ENCODE peak calls at places on chromosome 19, in ten cellular contexts. K is uterus; H is CD4-positive, CD25-positive, alpha-beta regulatory T cell; B is heart right ventricle; R is effector memory CD4-positive, alpha-beta T cell; X is heart left ventricle; N is RWPE2; U is transverse colon; O is GM23248; D is CD8-positive, alpha-beta memory T cell. Y is an unnamed sample. For H3K9me3 and H3K4me1, the result is how much of the 10 kb centered on the place peaks cover.

GRCh38 chr19:42201489-42202289 is 15.8 kb downstream of the DEDD2 start:
- DNase-seq in X (peak), H (peak), N (no peak), B (no peak), U (peak), O (no peak), D (peak), R (peak), K (no peak), Y (no peak)

GRCh38 chr19:17703823-17704463 is 15.3 kb upstream of the MAP1S start:
- DNase-seq in B (peak), D (peak), K (no peak), H (peak), O (peak), R (peak), U (peak), N (no peak), X (peak), Y (peak)

GRCh38 chr19:28184997-28185396 is 1028.0 kb downstream of the UQCRFS1 start:
- DNase-seq in H (no peak), O (peak), N (no peak), R (no peak), K (no peak), X (no peak), U (no peak), D (no peak), B (no peak), Y (no peak)

GRCh38 chr19:16381756-16382401 is 57.3 kb downstream of the KLF2 start:
- DNase-seq in D (peak), R (no peak), B (peak), U (peak), X (peak), K (peak), N (no peak), O (peak), H (no peak), Y (peak)

GRCh38 chr19:45045671-45046353 is 7.0 kb downstream of the CLASRP start:
- DNase-seq in H (no peak), N (no peak), X (no peak), U (no peak), R (no peak), O (no peak), D (no peak), K (no peak), B (no peak), Y (no peak)

GRCh38 chr19:9917322-9917721 is 19.0 kb downstream of the OLFM2 start:
- DNase-seq in U (no peak), B (no peak), X (no peak), H (no peak), O (peak), R (no peak), K (peak), N (no peak), D (no peak), Y (no peak)

GRCh38 chr19:42589792-42590191 is 4.9 kb downstream of the CEACAM8 start:
- DNase-seq in D (no peak), H (no peak), R (no peak), U (no peak), K (no peak), X (no peak), O (no peak), B (no peak), N (no peak), Y (no peak)

GRCh38 chr19:12497032-12497431 is 12.4 kb upstream of the ZNF709 start:
- DNase-seq in B (no peak), X (no peak), D (no peak), U (no peak), K (no peak), H (no peak), O (no peak), N (no peak), R (no peak), Y (no peak)

GRCh38 chr19:9901020-9901419 is 35.3 kb downstream of the OLFM2 start:
- DNase-seq in R (no peak), H (no peak), K (no peak), X (no peak), D (no peak), U (no peak), B (no peak), N (no peak), O (no peak), Y (no peak)

DNA sequence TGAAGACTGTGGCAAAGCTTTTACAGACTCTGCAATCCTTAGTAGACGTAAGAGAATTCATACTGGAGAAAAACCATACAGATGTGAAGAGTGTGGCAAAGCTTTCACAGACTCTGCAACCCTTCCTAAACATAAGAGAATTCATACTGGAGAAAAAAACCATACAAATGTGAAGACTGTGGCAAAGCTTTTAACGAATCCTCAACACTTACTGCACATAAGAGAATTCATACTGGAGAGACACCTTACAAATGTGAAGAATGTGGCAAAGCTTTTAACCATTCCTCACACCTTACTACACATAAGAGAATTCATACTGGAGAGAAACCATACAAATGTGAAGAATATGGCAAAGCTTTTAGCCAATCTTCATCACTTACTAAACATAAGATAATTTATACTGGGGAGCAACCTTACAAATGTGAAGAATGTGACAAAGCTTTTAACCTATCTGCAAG is 50.1 kb upstream of the ZNF98 start:
- DNase-seq in N (no peak), B (no peak), U (no peak), H (no peak), X (no peak), D (no peak), O (no peak), R (no peak), K (no peak), Y (no peak)
- H3K9me3 ChIP-seq in N (half or more), B (half or more), U (half or more), H (half or more), X (half or more), D (under half), O (under half), R (under half), K (half or more), Y (half or more)

DNA sequence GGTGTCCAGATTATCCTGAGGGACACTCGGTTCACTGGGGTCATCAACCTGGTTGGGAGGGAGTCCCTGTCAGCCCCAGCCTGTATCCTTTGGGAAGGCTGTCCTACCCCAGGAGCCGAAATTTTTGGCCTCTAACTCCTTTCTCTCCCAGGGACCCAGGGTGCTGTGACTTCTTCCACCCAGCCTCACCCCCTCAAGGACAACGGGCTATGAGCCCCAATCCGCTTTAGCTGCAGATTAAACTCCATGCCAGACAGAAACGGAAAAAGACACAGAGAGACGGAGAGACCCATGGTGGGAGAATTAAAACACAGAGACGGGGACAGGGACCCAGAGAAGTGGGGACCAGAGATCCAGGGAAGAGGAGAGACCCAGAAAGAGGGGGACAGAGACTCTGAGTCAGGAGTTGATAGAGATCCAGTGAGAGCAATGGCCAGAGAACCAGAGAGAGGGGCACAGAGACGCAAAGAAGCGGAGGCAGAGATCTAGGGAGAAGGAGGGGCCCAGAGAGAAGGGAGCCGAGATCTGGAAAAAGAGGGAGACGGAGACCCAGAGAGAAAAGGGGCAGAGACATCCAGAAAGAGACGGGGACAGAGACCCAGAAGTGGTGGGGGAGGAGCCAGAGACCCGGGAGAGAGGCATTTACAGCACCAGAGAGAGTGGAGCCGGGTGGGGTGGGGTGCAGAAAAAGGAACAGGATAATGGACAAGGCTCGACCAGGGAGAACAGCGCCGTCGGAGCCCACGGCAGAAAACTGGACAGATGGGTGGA is 703 bp downstream of the SLC17A7 start:
- DNase-seq in H (no peak), R (no peak), N (no peak), X (no peak), B (no peak), K (no peak), U (no peak), D (no peak), O (no peak), Y (peak)
- H3K4me1 ChIP-seq in H (under half), R (under half), N (under half), X (under half), B (under half), K (under half), U (under half), D (under half), O (under half), Y (under half)

DNA sequence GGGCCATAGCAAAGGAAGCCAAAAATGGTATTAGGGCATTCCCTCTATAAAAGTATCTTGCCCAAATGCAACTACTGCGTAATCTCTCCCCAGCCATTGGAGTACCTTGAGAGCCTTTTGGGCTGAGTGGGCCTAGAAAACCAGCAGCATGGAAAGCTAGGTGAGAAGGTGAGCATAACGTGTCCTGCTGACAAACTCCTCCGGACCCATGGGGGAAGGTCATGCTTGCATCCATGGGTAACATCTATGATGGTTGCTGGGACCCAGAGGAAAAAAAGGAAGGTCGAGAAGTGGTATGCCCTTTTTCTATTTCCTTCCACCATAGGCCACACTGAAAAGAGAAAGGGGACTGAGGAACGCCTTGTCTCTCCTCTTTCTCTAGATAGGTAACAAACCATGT is 57.4 kb downstream of the ZNF728 start:
- DNase-seq in B (no peak), D (no peak), R (no peak), X (no peak), O (peak), K (no peak), H (no peak), N (no peak), U (no peak), Y (no peak)
- H3K9me3 ChIP-seq in B (half or more), D (under half), R (under half), X (half or more), O (under half), K (under half), H (half or more), N (under half), U (under half), Y (under half)

GRCh38 chr19:48756686-48757085 is 1.4 kb downstream of the FGF21 start:
- DNase-seq in O (no peak), X (no peak), B (no peak), K (no peak), D (no peak), U (no peak), R (no peak), H (no peak), N (no peak), Y (no peak)
- H3K4me1 ChIP-seq in O (under half), X (under half), B (under half), K (under half), D (under half), U (under half), R (under half), H (under half), N (under half), Y (under half)

GRCh38 chr19:52957591-52957990 is 5.1 kb downstream of the ZNF816 start:
- DNase-seq in D (no peak), N (no peak), K (no peak), B (no peak), R (no peak), H (no peak), X (no peak), O (no peak), U (no peak), Y (no peak)
- H3K9me3 ChIP-seq in D (half or more), N (under half), K (under half), B (half or more), R (under half), H (half or more), X (under half), O (under half), U (half or more), Y (under half)

DNA sequence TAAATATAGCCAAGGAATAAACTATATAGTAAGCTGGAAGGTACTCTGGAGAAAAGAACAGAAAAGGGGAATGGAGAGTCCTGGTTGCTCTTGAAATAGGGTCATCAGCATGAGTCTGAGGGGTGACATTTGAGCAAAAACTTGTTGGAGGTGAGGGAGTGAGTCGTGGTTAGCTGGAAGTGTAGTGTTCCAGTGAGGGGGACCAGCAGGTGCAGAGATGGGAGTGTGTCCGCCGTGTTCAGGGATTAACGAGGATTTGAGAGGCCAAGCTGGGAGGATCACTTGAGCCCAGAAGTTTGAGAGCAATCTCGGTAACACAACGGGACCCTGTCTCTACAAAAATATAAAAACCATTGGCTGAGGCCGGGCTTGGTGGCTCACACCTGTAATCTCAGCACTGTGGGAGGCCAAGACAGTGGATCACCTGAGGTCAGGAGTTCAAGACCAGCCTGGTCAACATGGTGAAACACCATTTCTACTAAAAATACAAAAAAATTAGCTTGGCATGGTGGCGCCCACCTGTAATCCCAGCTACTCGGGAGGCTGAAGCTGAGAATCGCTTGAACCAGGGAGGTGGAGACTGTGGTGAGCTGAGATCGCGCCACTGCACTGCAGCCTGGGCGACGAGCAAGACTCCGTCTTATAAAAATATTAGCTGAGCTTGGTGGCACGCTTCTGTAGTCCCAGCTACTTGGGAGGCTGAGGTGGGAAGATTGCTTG is 1.1 kb downstream of the SUPT5H start:
- DNase-seq in U (no peak), N (no peak), H (no peak), K (no peak), R (no peak), O (no peak), B (no peak), D (no peak), X (no peak), Y (no peak)
- H3K4me1 ChIP-seq in U (under half), N (under half), H (under half), K (under half), R (under half), O (under half), B (under half), D (half or more), X (under half), Y (under half)

GRCh38 chr19:19866599-19867248 is 1.0 kb downstream of the ZNF253 start:
- DNase-seq in X (no peak), H (no peak), D (peak), B (no peak), N (no peak), O (peak), K (no peak), R (peak), U (peak), Y (no peak)
- H3K9me3 ChIP-seq in X (under half), H (under half), D (under half), B (under half), N (under half), O (under half), K (under half), R (under half), U (under half), Y (under half)

DNA sequence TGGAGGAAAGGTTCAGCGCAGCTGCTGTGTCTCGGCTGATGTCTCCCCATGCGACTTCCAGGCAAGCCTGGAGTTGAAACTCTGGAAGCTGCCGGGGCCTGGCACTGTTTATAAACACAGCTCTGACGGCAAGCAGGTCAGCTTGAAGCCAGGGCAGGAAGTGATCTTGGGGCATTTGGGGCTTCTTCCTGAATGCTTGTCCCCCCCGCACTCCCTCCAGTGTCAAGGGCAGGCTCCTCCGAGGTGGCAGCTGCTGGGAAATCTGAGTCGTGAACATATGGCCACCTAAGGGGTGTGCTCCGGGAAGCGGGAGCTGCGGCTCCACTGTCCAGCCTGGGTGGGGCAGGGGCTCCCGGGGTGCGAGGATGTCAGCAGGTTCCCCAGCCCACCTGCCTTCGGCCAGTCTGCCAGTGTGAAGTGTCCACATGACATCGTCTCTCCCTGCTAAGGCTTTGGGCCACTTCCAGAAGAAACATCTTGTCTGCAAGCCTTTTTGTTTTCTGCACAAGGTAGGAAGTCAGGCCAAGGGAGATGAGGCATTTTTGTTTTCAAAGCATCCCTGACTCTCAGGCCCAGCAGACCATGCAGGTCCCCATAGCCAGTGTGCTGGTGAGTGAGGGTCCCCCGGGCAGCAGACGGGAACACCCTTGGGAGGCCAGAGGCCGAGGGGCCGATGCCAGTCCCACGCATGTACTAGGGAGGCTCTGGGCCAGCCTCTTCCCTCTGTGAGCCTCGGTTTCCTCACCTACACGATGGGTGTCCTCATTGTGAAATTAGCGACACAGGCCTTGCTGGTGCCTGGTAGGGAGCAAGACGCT is 2.7 kb downstream of the PIAS4 start:
- DNase-seq in H (no peak), X (no peak), U (no peak), R (no peak), O (peak), N (no peak), B (no peak), K (no peak), D (no peak), Y (no peak)
- H3K4me1 ChIP-seq in H (under half), X (under half), U (under half), R (under half), O (under half), N (under half), B (half or more), K (under half), D (under half), Y (under half)

DNA sequence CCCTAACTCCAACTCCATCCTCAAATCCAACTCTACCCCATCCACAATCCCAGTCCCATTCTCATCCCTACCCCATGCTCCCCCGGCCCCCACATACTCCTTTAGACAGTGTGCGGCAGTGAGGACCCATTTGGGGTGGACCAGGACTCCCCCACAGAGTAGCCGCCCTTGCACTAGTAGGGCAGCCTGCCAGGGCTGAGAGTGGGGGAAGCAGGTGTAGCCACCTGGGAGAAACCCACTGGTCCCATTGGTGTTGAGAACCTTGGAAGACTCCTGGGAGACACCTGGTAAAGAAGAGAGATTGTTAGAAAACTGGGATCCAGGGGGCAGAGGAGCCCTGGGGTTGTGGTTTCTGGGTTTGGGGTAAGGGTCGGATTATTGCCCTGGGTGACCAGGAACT is 4.6 kb downstream of the KLK13 start:
- DNase-seq in N (no peak), D (no peak), R (no peak), X (no peak), U (no peak), B (no peak), O (no peak), K (no peak), H (no peak), Y (no peak)
- H3K9me3 ChIP-seq in N (under half), D (under half), R (under half), X (under half), U (under half), B (under half), O (under half), K (under half), H (under half), Y (under half)